ENCODE peak calls at places on chromosome 1, in six cellular contexts. F is GF-D8, U is body of pancreas, L is frontal cortex, I is kidney tubule cell, O is NCI-H1092. B is an unnamed sample.

GRCh38 chr1:216626394-216627067 is 96.7 kb downstream of the ESRRG start:
- DNase-seq in U (no peak), L (no peak), I (no peak), F (no peak), O (no peak), B (peak; percentile 77)

GRCh38 chr1:79792212-79792575 is 785.7 kb upstream of the ADGRL4 start:
- DNase-seq in I (peak; percentile 28), F (no peak), O (no peak), L (no peak), U (no peak), B (no peak)

GRCh38 chr1:154410185-154410827 is 5.2 kb downstream of the IL6R start:
- DNase-seq in U (no peak), L (no peak), F (no peak), I (no peak), O (no peak), B (no peak)

GRCh38 chr1:19260211-19261138 is 8.9 kb downstream of the MRTO4 start:
- DNase-seq in O (peak; percentile 68), I (peak; percentile 50), U (peak; percentile 42), F (no peak), L (no peak), B (peak; percentile 46)

GRCh38 chr1:225763815-225764548 is 13.6 kb upstream of the SRP9 start:
- DNase-seq in I (no peak), L (no peak), O (peak; percentile 23), F (no peak), U (peak; percentile 60), B (peak; percentile 72)

GRCh38 chr1:35675773-35676172 is 34.4 kb upstream of the PSMB2 start:
- DNase-seq in L (no peak), U (no peak), F (no peak), O (no peak), I (peak; percentile 69), B (no peak)

GRCh38 chr1:46456411-46456963 is 33.1 kb upstream of the DMBX1 start:
- DNase-seq in L (no peak), O (no peak), I (no peak), F (no peak), U (no peak), B (no peak)

GRCh38 chr1:7491089-7491817 is 279.8 kb upstream of the VAMP3 start:
- DNase-seq in L (no peak), I (peak; percentile 30), F (no peak), U (no peak), O (peak; percentile 94), B (no peak)

GRCh38 chr1:155051342-155051776 is 243 bp downstream of the ADAM15 start:
- DNase-seq in I (no peak), U (no peak), F (no peak), O (no peak), L (peak; percentile 52), B (no peak)

GRCh38 chr1:186838380-186839076 is 9.8 kb downstream of the PLA2G4A start:
- DNase-seq in U (no peak), L (no peak), I (peak; percentile 13), O (no peak), F (no peak), B (no peak)

GRCh38 chr1:202162418-202163280 is 2.2 kb upstream of the PTPN7 start:
- DNase-seq in L (no peak), I (no peak), F (peak; percentile 62), O (no peak), U (no peak), B (peak; percentile 17)

GRCh38 chr1:23718482-23718881 is 24.8 kb upstream of the ELOA start:
- DNase-seq in L (no peak), O (no peak), U (peak; percentile 20), I (peak; percentile 42), F (no peak), B (no peak)

GRCh38 chr1:77288275-77288674 is 6.5 kb downstream of the AK5 start:
- DNase-seq in O (no peak), I (peak; percentile 8), U (no peak), L (no peak), F (no peak), B (no peak)

GRCh38 chr1:2151252-2151651 is 43.3 kb downstream of the FAAP20 start:
- DNase-seq in L (no peak), F (peak; percentile 97), U (no peak), O (no peak), I (no peak), B (no peak)

GRCh38 chr1:13723810-13724209 is 23.8 kb downstream of the PRDM2 start:
- DNase-seq in L (no peak), U (no peak), I (no peak), O (no peak), F (peak; percentile 89), B (no peak)

GRCh38 chr1:84348240-84348555 is 46.7 kb downstream of the SAMD13 start:
- DNase-seq in L (no peak), O (no peak), U (peak; percentile 27), I (peak; percentile 60), F (no peak), B (no peak)

GRCh38 chr1:178530037-178530402 is 17.1 kb downstream of the TEX35 start:
- DNase-seq in L (no peak), F (no peak), I (peak; percentile 98), U (no peak), O (no peak), B (peak; percentile 50)

GRCh38 chr1:160755864-160756616 is 17.0 kb downstream of the SLAMF7 start:
- DNase-seq in U (no peak), L (no peak), F (no peak), I (no peak), O (no peak), B (no peak)

GRCh38 chr1:218439541-218440295 is 94.6 kb downstream of the TGFB2 start:
- DNase-seq in U (no peak), L (no peak), O (peak; percentile 24), F (no peak), I (peak; percentile 43), B (no peak)

GRCh38 chr1:12442217-12442616 is 175.8 kb downstream of the DHRS3 start:
- DNase-seq in L (no peak), U (no peak), F (no peak), O (no peak), I (no peak), B (no peak)

GRCh38 chr1:7505871-7506676 is 265.0 kb upstream of the VAMP3 start:
- DNase-seq in O (no peak), L (no peak), F (no peak), U (no peak), I (no peak), B (no peak)

GRCh38 chr1:109214695-109215623 is 1.2 kb downstream of the SARS1 start:
- DNase-seq in U (peak; percentile 56), L (peak; percentile 40), F (no peak), O (peak; percentile 17), I (peak; percentile 74), B (peak; percentile 75)

GRCh38 chr1:96513136-96513535 is 208.4 kb upstream of the PTBP2 start:
- DNase-seq in L (no peak), I (peak; percentile 71), F (no peak), U (no peak), O (no peak), B (no peak)

GRCh38 chr1:49190138-49190537 is 413.4 kb upstream of the BEND5 start:
- DNase-seq in I (no peak), L (no peak), F (no peak), O (no peak), U (no peak), B (no peak)

GRCh38 chr1:199404976-199405375 is 622.5 kb upstream of the NR5A2 start:
- DNase-seq in O (no peak), F (no peak), U (no peak), I (no peak), L (no peak), B (no peak)

GRCh38 chr1:5943373-5944068 is 48.7 kb downstream of the NPHP4 start:
- DNase-seq in L (no peak), U (no peak), F (no peak), O (no peak), I (no peak), B (peak; percentile 44)

GRCh38 chr1:236502579-236502971 is 21.2 kb upstream of the LGALS8 start:
- DNase-seq in U (no peak), I (peak; percentile 80), L (no peak), O (no peak), F (no peak), B (no peak)

GRCh38 chr1:179706339-179706941 is 36.7 kb upstream of the FAM163A start:
- DNase-seq in F (no peak), I (peak; percentile 63), U (peak; percentile 59), L (no peak), O (peak; percentile 41), B (peak; percentile 61)

GRCh38 chr1:200090252-200091159 is 63.0 kb downstream of the NR5A2 start:
- DNase-seq in O (no peak), I (peak; percentile 47), U (no peak), F (no peak), L (no peak), B (no peak)

GRCh38 chr1:212402876-212403275 is 11.8 kb downstream of the PACC1 start:
- DNase-seq in L (no peak), F (no peak), U (no peak), O (no peak), I (peak; percentile 22), B (no peak)

GRCh38 chr1:25820247-25821111 is 725 bp downstream of the MTFR1L start:
- DNase-seq in F (peak; percentile 55), L (no peak), U (peak; percentile 68), O (peak; percentile 56), I (peak; percentile 77), B (peak; percentile 69)

GRCh38 chr1:54996869-54997710 is 1.6 kb upstream of the BSND start:
- DNase-seq in U (no peak), I (peak; percentile 21), O (no peak), L (no peak), F (no peak), B (no peak)

GRCh38 chr1:2276803-2277580 is 48.9 kb downstream of the SKI start:
- DNase-seq in U (no peak), O (no peak), I (no peak), L (no peak), F (no peak), B (no peak)

GRCh38 chr1:221637641-221638041 is 104.2 kb downstream of the DUSP10 start:
- DNase-seq in U (peak; percentile 13), F (no peak), I (peak; percentile 43), O (no peak), L (no peak), B (peak; percentile 14)

GRCh38 chr1:112396668-112397025 is 633 bp downstream of the CTTNBP2NL start:
- DNase-seq in I (peak; percentile 30), L (no peak), O (no peak), U (no peak), F (no peak), B (no peak)

GRCh38 chr1:10865518-10866313 is 69.3 kb upstream of the CASZ1 start:
- DNase-seq in L (no peak), F (no peak), U (no peak), O (no peak), I (no peak), B (no peak)

GRCh38 chr1:112505878-112506277 is 2.9 kb upstream of the WNT2B start:
- DNase-seq in U (no peak), L (no peak), I (no peak), F (no peak), O (no peak), B (no peak)

GRCh38 chr1:71621785-71622184 is 541.0 kb upstream of the ZRANB2 start:
- DNase-seq in O (no peak), F (no peak), U (no peak), I (peak; percentile 80), L (no peak), B (no peak)

B was measured in adrenal gland.